ENCODE peak calls at places on chromosomes 11 and 22, in four cellular contexts. C is vagina, L is GM12865, G is omental fat pad. M is an unnamed sample.

GRCh38 chr11:1815311-1815710 is 19.5 kb upstream of the SYT8 start:
- DNase-seq in G (no peak), L (no peak), C (no peak), M (no peak)

GRCh38 chr11:9347100-9347499 is 32.7 kb upstream of the TMEM41B start:
- DNase-seq in L (no peak), C (no peak), G (no peak), M (no peak)

GRCh38 chr22:22681221-22681739 is 36.9 kb downstream of the GGTLC2 start:
- DNase-seq in C (no peak), L (no peak), G (no peak), M (no peak)

GRCh38 chr22:37063436-37064420 is 12.2 kb downstream of the KCTD17 start:
- DNase-seq in L (no peak), G (no peak), C (no peak), M (no peak)

GRCh38 chr11:78715639-78716311 is 141.1 kb upstream of the NARS2 start:
- DNase-seq in C (no peak), L (peak), G (no peak), M (peak)

GRCh38 chr11:35539781-35540281 is 14.4 kb upstream of the PAMR1 start:
- DNase-seq in C (peak), L (no peak), G (peak), M (no peak)

GRCh38 chr11:94876222-94876621 is 97.1 kb downstream of the CWC15 start:
- DNase-seq in C (no peak), L (no peak), G (no peak), M (no peak)

GRCh38 chr22:47289316-47289985 is 527.0 kb downstream of the TBC1D22A start:
- DNase-seq in C (no peak), G (no peak), L (no peak), M (no peak)

GRCh38 chr11:79400717-79401330 is 40.0 kb downstream of the TENM4 start:
- DNase-seq in C (no peak), L (peak), G (no peak), M (no peak)

GRCh38 chr11:118623291-118623655 is 15.9 kb downstream of the PHLDB1 start:
- DNase-seq in G (no peak), L (no peak), C (no peak), M (no peak)

GRCh38 chr22:17897864-17898263 is 123.6 kb upstream of the BID start:
- DNase-seq in C (no peak), G (no peak), L (no peak), M (no peak)

GRCh38 chr11:69361466-69361865 is 67.5 kb downstream of the MYEOV start:
- DNase-seq in C (no peak), G (no peak), L (no peak), M (no peak)

GRCh38 chr11:12182650-12183511 is 72.5 kb downstream of the MICAL2 start:
- DNase-seq in L (no peak), G (peak), C (no peak), M (no peak)

GRCh38 chr22:49391436-49391835 is 436.2 kb downstream of the BRD1 start:
- DNase-seq in G (no peak), L (no peak), C (no peak), M (no peak)

GRCh38 chr11:127395034-127395433 is 394.5 kb upstream of the KIRREL3 start:
- DNase-seq in L (no peak), G (no peak), C (no peak), M (no peak)

GRCh38 chr11:17611049-17611448 is 64.0 kb downstream of the OTOG start:
- DNase-seq in C (peak), G (no peak), L (no peak), M (no peak)

GRCh38 chr11:14148653-14149273 is 186.2 kb downstream of the SPON1 start:
- DNase-seq in C (no peak), G (no peak), L (peak), M (no peak)

GRCh38 chr11:38593649-38594048 is 1995.6 kb upstream of the RAG2 start:
- DNase-seq in G (no peak), C (no peak), L (no peak), M (no peak)

GRCh38 chr11:65437436-65438227 is 15.0 kb downstream of the NEAT1 start:
- DNase-seq in G (peak), C (no peak), L (no peak), M (no peak)

GRCh38 chr11:80844110-80844509 is 1403.3 kb upstream of the TENM4 start:
- DNase-seq in G (no peak), L (no peak), C (no peak), M (no peak)
- TF ChIP-seq CTCF in G (no peak), L (no peak), C (no peak), M (peak)

GRCh38 chr11:135073870-135074269 is 661.8 kb upstream of the B3GAT1 start:
- DNase-seq in C (no peak), L (no peak), G (no peak), M (no peak)

GRCh38 chr11:135069884-135070283 is 657.8 kb upstream of the B3GAT1 start:
- DNase-seq in C (no peak), G (no peak), L (no peak), M (no peak)

GRCh38 chr11:135073444-135073843 is 661.4 kb upstream of the B3GAT1 start:
- DNase-seq in G (no peak), C (no peak), L (no peak), M (no peak)

GRCh38 chr11:135075740-135076139 is 663.7 kb upstream of the B3GAT1 start:
- DNase-seq in G (peak), L (peak), C (no peak), M (no peak)

DNA sequence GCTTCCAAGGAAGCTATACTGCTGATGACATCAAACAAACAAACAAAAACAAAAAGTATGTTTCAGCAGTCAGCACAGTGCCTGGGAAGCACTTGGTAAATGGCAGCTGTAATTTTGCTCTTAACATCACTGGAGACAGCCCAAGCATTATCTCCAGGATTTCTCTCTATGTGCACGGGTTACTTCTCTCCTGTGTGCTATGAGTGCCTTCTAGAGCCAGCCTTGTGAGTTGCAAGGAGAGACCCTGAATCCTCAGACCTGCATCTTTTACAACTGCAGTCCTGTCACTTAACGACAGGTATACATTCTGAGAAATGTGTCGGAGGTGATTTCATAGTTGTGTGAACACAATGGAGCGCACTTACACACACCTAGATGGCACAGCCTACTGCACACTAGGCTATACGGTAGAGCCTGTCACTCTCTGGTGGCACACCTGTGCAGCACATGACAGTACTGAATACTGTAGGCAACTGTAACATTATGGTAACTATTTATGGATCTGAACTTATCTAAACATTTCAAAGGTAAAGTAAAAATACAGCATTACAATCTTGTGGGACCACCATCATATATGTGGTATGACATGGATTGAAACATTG is 662.5 kb upstream of the B3GAT1 start:
- DNase-seq in C (no peak), L (no peak), G (no peak), M (no peak)
- TF ChIP-seq CTCF in C (no peak), L (no peak), G (no peak), M (peak)

DNA sequence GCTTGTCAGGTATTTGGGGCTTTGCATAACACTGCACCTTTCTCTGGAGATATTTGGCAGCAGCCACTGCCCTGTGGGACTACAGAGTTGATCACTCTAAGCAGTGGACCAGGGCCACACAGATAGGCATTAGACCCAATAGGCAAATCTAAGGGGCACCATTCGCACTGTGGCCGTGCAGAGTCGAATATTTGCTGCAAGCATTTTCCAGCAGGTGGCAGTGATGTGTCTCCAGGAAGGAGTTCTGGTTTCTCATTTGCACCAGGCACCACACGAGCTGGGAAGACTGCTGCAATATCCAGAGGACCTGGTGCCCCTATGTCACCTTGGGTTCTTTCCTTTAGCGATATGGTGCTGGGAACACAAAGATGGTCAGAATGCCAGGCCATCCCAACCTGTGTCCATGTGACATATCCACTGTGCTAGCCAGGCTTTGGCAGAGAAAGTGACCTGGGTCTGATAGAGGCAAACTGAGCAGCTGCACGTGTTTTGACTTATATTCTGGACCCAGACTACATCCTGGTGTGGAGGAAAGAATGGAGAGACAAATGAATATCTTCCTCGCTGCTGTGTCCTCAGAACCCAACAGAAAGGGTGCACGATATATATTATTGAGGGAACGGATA is 318.7 kb downstream of the BUD13 start:
- DNase-seq in C (no peak), G (peak), L (peak), M (peak)
- TF ChIP-seq CTCF in C (no peak), G (no peak), L (peak), M (peak)

GRCh38 chr22:41951898-41952474 is at the start of gene SMIM45:
- DNase-seq in C (no peak), L (no peak), G (no peak), M (no peak)
- TF ChIP-seq CTCF in C (no peak), L (no peak), G (no peak), M (no peak)

GRCh38 chr11:19800162-19800561 is 87.5 kb downstream of the NAV2 start:
- DNase-seq in C (no peak), L (no peak), G (no peak), M (no peak)
- TF ChIP-seq CTCF in C (no peak), L (peak), G (no peak), M (no peak)

GRCh38 chr22:41034741-41035140 is 57.7 kb upstream of the EP300 start:
- DNase-seq in G (no peak), C (no peak), L (no peak), M (no peak)

GRCh38 chr22:41028841-41029240 is 63.6 kb upstream of the EP300 start:
- DNase-seq in L (peak), C (no peak), G (no peak), M (no peak)

DNA sequence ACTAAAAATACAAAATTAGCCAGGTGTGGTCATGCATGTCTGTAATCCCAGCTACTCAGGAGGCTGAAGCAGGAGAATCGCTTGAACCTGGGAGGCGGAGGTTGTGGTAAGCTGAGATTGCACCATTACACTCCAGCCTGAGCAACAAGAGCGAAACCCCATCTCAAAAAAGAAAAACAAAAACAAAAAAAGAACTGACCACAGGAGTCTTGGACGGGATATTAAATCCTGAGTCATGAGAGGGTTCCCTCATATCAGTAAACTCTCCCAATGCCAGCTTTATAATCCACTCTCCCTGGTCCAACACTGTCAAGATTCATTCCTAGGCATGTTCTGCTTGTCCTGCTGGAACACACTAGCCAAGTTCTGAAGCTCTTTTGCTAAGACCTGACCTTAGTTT is 61.5 kb upstream of the EP300 start:
- DNase-seq in C (no peak), L (no peak), G (no peak), M (no peak)
- TF ChIP-seq CTCF in C (no peak), L (no peak), G (no peak), M (no peak)

GRCh38 chr11:84775503-84775902 is 851.6 kb downstream of the DLG2 start:
- DNase-seq in G (no peak), C (no peak), L (no peak), M (no peak)

DNA sequence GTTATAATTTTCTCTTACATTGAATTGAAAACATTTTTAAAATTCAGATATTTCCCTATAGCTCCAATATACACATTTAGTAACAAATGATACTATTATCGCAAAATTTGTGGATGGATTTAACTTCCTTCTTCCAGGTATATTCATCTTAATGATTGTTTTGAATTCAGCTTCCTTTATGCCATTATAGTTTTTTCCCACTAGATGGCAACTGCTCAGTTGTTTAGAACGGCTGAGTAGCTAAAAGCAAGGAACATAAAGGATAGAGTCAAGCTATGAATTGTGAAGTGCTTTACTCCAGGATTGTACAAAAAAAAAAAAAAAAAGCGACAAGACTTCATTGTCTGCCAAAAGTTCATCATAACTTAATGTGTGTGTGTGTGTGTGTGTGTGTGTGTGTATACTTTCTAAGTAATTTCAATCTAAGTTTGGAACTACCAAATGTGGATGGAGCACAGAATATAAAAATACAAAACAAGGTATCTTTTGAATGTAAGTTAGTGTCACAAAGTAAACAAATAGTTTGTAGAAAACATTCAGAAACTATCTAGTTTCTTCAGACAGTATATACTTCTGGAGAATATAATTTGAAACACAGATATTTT is 846.4 kb downstream of the DLG2 start:
- DNase-seq in C (no peak), G (no peak), L (peak), M (no peak)
- TF ChIP-seq CTCF in C (no peak), G (no peak), L (peak), M (peak)

DNA sequence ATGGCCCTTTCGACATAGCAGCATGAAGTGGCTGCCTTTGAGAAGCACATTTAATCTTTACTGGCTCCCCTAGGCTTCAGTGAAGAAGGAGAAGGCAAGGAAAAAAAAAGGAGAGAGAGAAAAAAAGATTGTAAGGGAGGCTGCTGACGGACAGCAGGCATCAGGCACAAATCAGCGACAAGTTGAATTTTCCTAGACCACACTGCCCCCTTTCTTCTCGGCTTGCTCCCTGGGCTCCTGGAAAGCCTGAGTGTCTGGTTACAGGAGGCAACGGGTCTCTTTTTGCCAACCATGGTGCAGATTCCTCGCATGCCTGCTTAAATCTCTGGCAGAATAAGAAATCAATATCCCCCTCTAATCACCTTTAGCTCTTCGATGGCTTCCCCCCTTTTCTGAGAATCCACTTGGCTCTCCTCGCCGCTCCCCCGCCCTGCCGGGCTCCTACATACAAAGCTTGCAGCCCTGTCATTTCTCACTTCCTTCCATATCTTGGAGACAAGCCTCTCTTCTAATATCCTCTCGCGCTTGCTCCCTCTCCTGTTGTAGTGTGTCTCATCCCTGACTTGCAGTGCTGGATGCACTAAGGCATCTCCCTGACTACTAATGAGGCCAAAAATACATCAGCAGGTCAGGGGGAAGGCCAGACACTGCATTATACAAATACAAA is 14.3 kb downstream of the BLID start:
- DNase-seq in G (peak), L (no peak), C (no peak), M (no peak)
- TF ChIP-seq CTCF in G (no peak), L (no peak), C (peak), M (no peak)